ENCODE peak calls at places on chromosome 19, in ten cellular contexts. I, P, F, T, R, E, M, X, G and W are unnamed samples. For H3K4me1, the result is how much of the 10 kb centered on the place peaks cover.

GRCh38 chr19:9644472-9644871 is 23.4 kb upstream of the ZNF561 start:
- DNase-seq in I (no peak), P (no peak), F (no peak), T (no peak), R (no peak), E (peak), M (no peak), X (no peak), G (no peak), W (no peak)

GRCh38 chr19:4186087-4186993 is 3.9 kb downstream of the ANKRD24 start:
- DNase-seq in I (peak), P (peak), F (peak), T (no peak), R (peak), E (no peak), M (peak), X (peak), G (peak), W (peak)

GRCh38 chr19:49061445-49061844 is 3.2 kb downstream of the NTF4 start:
- DNase-seq in I (no peak), P (no peak), F (no peak), T (no peak), R (no peak), E (no peak), M (no peak), X (no peak), G (no peak), W (no peak)

GRCh38 chr19:4374451-4375163 is 25.7 kb downstream of the SH3GL1 start:
- DNase-seq in I (peak), P (peak), F (peak), T (peak), R (no peak), E (peak), M (no peak), X (peak), G (peak), W (peak)

GRCh38 chr19:22428299-22428913 is 6.3 kb upstream of the ZNF98 start:
- DNase-seq in I (no peak), P (no peak), F (no peak), T (no peak), R (no peak), E (no peak), M (peak), X (no peak), G (no peak), W (no peak)

GRCh38 chr19:46726551-46726950 is 9.6 kb upstream of the PRKD2 start:
- DNase-seq in I (no peak), P (no peak), F (no peak), T (no peak), R (no peak), E (peak), M (no peak), X (no peak), G (peak), W (no peak)

GRCh38 chr19:51320258-51320657 is 8.8 kb downstream of the IGLON5 start:
- DNase-seq in I (no peak), P (no peak), F (no peak), T (no peak), R (no peak), E (no peak), M (no peak), X (no peak), G (no peak), W (peak)

GRCh38 chr19:48608798-48609263 is 2.3 kb downstream of the SPACA4 start:
- DNase-seq in I (no peak), P (no peak), F (no peak), T (no peak), R (no peak), E (peak), M (no peak), X (no peak), G (no peak), W (peak)

GRCh38 chr19:55080915-55081772 is 5.5 kb downstream of the EPS8L1 start:
- DNase-seq in I (no peak), P (peak), F (peak), T (no peak), R (peak), E (no peak), M (peak), X (peak), G (peak), W (peak)

GRCh38 chr19:37306383-37306963 is 64.4 kb upstream of the ZNF527 start:
- DNase-seq in I (no peak), P (no peak), F (no peak), T (no peak), R (no peak), E (no peak), M (no peak), X (no peak), G (no peak), W (no peak)

GRCh38 chr19:13082192-13083007 is 20.3 kb downstream of the LYL1 start:
- DNase-seq in I (peak), P (peak), F (no peak), T (no peak), R (no peak), E (no peak), M (no peak), X (no peak), G (no peak), W (no peak)

GRCh38 chr19:54556194-54556593 is 17.4 kb upstream of the LILRA2 start:
- DNase-seq in I (no peak), P (no peak), F (no peak), T (no peak), R (no peak), E (no peak), M (no peak), X (no peak), G (no peak), W (no peak)

DNA sequence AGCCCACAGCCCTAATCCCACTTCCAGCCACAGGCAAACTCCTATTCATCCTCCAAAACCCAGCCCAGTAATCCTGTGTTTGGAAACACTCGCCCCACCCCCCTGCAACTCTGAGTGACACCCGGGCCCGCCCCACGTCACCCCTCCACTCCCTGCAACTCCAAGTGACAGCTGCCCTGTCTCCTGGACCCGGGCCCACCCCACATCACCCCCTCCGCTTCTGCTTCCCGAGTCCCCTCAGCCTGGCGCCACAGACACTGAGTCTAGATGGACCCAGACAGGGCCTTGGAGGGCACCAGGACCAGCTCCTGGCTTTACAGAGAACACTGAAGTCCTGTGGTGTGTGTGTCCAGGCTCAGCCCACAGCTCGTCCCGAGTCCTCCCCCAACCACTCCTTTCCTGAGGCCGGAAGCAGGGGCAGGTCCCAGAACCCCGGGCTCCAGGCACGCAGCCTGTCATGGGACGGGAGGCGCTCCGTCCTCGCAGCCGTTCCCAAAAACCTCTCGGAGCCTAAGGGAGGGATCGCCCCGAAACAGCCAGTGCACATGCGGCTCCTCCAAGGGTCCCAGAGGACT is 7.7 kb downstream of the REXO1 start:
- DNase-seq in I (no peak), P (peak), F (no peak), T (no peak), R (no peak), E (no peak), M (no peak), X (peak), G (no peak), W (no peak)
- H3K4me3 ChIP-seq in I (no peak), P (peak), F (no peak), T (no peak), R (no peak), E (no peak), M (no peak), X (peak), G (peak), W (no peak)

GRCh38 chr19:15372891-15373301 is 6.7 kb downstream of the AKAP8 start:
- DNase-seq in I (no peak), P (no peak), F (no peak), T (no peak), R (no peak), E (no peak), M (no peak), X (no peak), G (no peak), W (no peak)

GRCh38 chr19:15374796-15375440 is 4.7 kb downstream of the AKAP8 start:
- DNase-seq in I (peak), P (peak), F (no peak), T (no peak), R (no peak), E (no peak), M (no peak), X (peak), G (no peak), W (peak)

GRCh38 chr19:15372470-15372869 is 7.1 kb downstream of the AKAP8 start:
- DNase-seq in I (no peak), P (no peak), F (no peak), T (no peak), R (no peak), E (no peak), M (no peak), X (no peak), G (no peak), W (no peak)

GRCh38 chr19:15373644-15374043 is 5.9 kb downstream of the AKAP8 start:
- DNase-seq in I (no peak), P (no peak), F (no peak), T (no peak), R (no peak), E (no peak), M (no peak), X (no peak), G (no peak), W (no peak)

GRCh38 chr19:15374105-15374651 is 5.4 kb downstream of the AKAP8 start:
- DNase-seq in I (no peak), P (no peak), F (no peak), T (no peak), R (no peak), E (no peak), M (no peak), X (peak), G (no peak), W (no peak)
- H3K4me1 ChIP-seq in I (under half), P (under half), F (half or more), T (half or more), R (under half), E (under half), M (under half), X (half or more), G (under half), W (under half)

DNA sequence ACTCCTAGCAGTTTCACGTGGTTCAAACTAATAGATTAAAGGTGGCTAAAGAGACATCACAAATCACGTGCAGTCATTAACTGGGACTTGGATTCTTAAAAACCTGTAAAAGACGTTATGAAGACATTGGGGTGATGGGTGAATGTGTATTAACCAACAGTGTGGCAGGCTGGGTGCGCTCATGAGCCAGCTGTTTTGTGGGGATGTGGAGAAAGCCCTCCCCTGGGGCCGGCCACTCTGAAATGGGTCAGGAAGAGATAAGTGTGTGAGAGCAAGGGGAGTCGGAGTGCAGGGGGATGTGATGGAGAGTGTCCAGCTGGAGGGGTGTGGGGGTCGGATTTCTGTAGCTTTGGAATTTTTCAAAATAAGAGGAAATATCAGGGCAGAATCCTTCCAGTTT is 10.4 kb downstream of the UPF1 start:
- DNase-seq in I (no peak), P (no peak), F (no peak), T (no peak), R (no peak), E (no peak), M (no peak), X (no peak), G (no peak), W (no peak)
- TF ChIP-seq CTCF in I (no peak), P (no peak), F (no peak), T (no peak), R (no peak), E (no peak), M (no peak), X (no peak), G (no peak), W (no peak)

DNA sequence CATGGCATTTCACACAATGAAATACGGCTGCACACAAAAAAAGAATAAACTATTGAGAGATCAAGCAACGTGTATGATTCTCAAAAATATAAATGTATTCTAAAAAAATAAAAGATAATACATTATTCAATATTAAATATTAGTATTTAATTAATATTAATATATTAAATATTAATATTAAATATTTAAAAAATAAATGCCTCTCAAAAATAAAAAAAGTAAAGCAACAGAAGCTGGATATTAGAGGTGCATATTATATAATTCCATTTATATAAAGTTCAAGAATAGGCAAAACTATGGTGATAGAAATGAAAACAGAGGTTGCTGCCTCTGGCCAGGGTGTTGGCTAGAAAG is 57.1 kb downstream of the GADD45B start:
- DNase-seq in I (no peak), P (no peak), F (no peak), T (no peak), R (no peak), E (no peak), M (no peak), X (no peak), G (no peak), W (no peak)
- H3K4me3 ChIP-seq in I (no peak), P (no peak), F (no peak), T (no peak), R (no peak), E (peak), M (no peak), X (no peak), G (no peak), W (no peak)

GRCh38 chr19:961866-962620 is 22.1 kb upstream of the WDR18 start:
- DNase-seq in I (no peak), P (no peak), F (no peak), T (no peak), R (no peak), E (no peak), M (no peak), X (no peak), G (no peak), W (no peak)
- H3K4me1 ChIP-seq in I (under half), P (under half), F (under half), T (under half), R (under half), E (under half), M (under half), X (under half), G (under half), W (under half)

GRCh38 chr19:843180-843835 is 2.5 kb downstream of the PRTN3 start:
- DNase-seq in I (no peak), P (no peak), F (peak), T (no peak), R (no peak), E (no peak), M (no peak), X (no peak), G (peak), W (no peak)
- TF ChIP-seq CTCF in I (no peak), P (no peak), F (no peak), T (no peak), R (peak), E (no peak), M (no peak), X (no peak), G (no peak), W (no peak)

DNA sequence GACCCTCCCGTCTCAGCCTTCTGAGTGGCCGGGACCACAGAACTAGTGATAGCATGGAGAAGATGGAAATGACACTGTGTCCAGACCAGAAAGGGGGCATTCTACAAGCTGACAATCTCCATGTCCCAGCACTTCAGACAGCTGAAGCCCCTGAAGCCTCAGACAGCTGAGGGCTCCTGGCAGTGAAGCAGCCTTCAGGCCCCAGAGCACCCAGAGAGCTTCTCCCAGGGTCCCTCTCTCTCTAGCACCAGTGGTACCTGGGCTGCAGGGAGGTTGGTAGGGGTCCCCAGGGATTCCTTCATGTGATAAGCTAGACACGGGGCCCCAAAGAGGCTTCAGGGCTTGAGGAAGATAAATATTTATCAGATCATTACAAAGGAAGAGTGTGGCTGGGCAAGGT is 7.6 kb upstream of the POP4 start:
- DNase-seq in I (no peak), P (no peak), F (no peak), T (no peak), R (no peak), E (no peak), M (no peak), X (no peak), G (no peak), W (no peak)
- H3K4me3 ChIP-seq in I (no peak), P (no peak), F (no peak), T (no peak), R (no peak), E (no peak), M (no peak), X (no peak), G (no peak), W (no peak)

GRCh38 chr19:29781582-29782580 is 29.9 kb upstream of the CCNE1 start:
- DNase-seq in I (no peak), P (no peak), F (no peak), T (no peak), R (no peak), E (no peak), M (no peak), X (no peak), G (no peak), W (no peak)

GRCh38 chr19:29785360-29785759 is 26.4 kb upstream of the CCNE1 start:
- DNase-seq in I (no peak), P (no peak), F (no peak), T (no peak), R (no peak), E (no peak), M (no peak), X (no peak), G (no peak), W (no peak)

GRCh38 chr19:29785955-29786589 is 25.7 kb upstream of the CCNE1 start:
- DNase-seq in I (no peak), P (no peak), F (no peak), T (no peak), R (no peak), E (no peak), M (no peak), X (no peak), G (no peak), W (no peak)

GRCh38 chr19:29784598-29785223 is 27.1 kb upstream of the CCNE1 start:
- DNase-seq in I (no peak), P (no peak), F (no peak), T (no peak), R (no peak), E (no peak), M (no peak), X (no peak), G (no peak), W (no peak)

DNA sequence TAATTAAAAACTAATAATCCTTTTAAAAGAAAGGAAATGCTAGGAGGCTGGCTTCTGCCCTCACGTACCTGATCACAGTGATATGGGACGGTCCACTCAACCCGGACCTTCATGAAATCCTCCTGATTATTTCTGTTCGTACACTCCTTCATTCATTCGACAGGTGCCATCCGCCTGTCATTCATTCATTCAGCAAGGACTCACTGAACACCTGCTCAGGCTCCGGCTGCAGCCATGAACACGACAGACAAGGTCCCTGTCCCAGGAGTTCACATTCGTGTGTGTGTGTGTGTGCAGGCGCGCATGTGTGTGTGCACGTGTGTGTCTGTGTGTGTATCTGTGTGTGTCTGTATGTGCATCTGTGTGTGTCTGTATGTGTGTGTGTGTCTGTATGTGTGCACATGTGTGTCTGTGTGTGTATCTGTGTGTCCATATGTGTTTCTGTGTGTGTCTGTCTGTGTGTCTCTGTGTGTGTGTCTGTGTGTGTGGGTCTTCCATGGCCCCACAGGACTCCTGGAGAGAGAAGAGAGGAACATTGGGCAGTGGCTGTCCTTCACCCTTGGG is 28.1 kb upstream of the CCNE1 start:
- DNase-seq in I (no peak), P (no peak), F (no peak), T (no peak), R (no peak), E (no peak), M (no peak), X (no peak), G (no peak), W (no peak)
- H3K4me1 ChIP-seq in I (under half), P (under half), F (under half), T (under half), R (under half), E (under half), M (under half), X (under half), G (under half), W (under half)